ENCODE peak calls at places on chromosomes 4 and X, in four cellular contexts. I is uterus, O is gastrocnemius medialis, U is Peyer's patch. Y is an unnamed sample.

GRCh38 chrX:67555578-67556203 is 11.9 kb downstream of the AR start:
- DNase-seq in U (no peak), O (no peak), I (peak), Y (no peak)

GRCh38 chrX:27555514-27555913 is 34.6 kb upstream of the DCAF8L2 start:
- DNase-seq in I (no peak), U (no peak), O (no peak), Y (no peak)

GRCh38 chr4:186554485-186554884 is 882 bp downstream of the MTNR1A start:
- DNase-seq in I (no peak), U (no peak), O (no peak), Y (no peak)

GRCh38 chr4:76197001-76197743 is 16.5 kb downstream of the SCARB2 start:
- DNase-seq in U (no peak), I (no peak), O (no peak), Y (no peak)

GRCh38 chr4:138967313-138967712 is 48.3 kb upstream of the NOCT start:
- DNase-seq in U (no peak), O (no peak), I (no peak), Y (no peak)

GRCh38 chrX:43718546-43718945 is 62.4 kb downstream of the MAOA start:
- DNase-seq in I (no peak), U (no peak), O (no peak), Y (no peak)

GRCh38 chrX:39253551-39253950 is 452.3 kb downstream of the MID1IP1 start:
- DNase-seq in O (no peak), U (no peak), I (no peak), Y (no peak)

GRCh38 chrX:118872102-118872566 is 48.5 kb downstream of the ZCCHC12 start:
- DNase-seq in O (peak), U (no peak), I (no peak), Y (no peak)

GRCh38 chr4:20318899-20319291 is 67.2 kb downstream of the SLIT2 start:
- DNase-seq in O (no peak), I (no peak), U (no peak), Y (no peak)

GRCh38 chrX:54812306-54812705 is 4.8 kb downstream of the MAGED2 start:
- DNase-seq in O (no peak), I (no peak), U (no peak), Y (no peak)

GRCh38 chrX:54808109-54808604 is 612 bp downstream of the MAGED2 start:
- DNase-seq in I (peak), O (peak), U (peak), Y (no peak)

GRCh38 chrX:54810532-54810931 is 3.0 kb downstream of the MAGED2 start:
- DNase-seq in U (no peak), I (no peak), O (no peak), Y (no peak)

GRCh38 chrX:54808605-54809483 is 1.3 kb downstream of the MAGED2 start:
- DNase-seq in O (peak), I (peak), U (peak), Y (peak)

GRCh38 chrX:54811301-54811885 is 3.8 kb downstream of the MAGED2 start:
- DNase-seq in I (no peak), O (no peak), U (no peak), Y (no peak)
- H3K4me3 ChIP-seq in I (no peak), O (no peak), U (no peak), Y (no peak)

GRCh38 chrX:50448565-50448964 is 22.1 kb downstream of the DGKK start:
- DNase-seq in U (no peak), O (no peak), I (no peak), Y (no peak)
- H3K4me3 ChIP-seq in U (no peak), O (no peak), I (no peak), Y (no peak)

DNA sequence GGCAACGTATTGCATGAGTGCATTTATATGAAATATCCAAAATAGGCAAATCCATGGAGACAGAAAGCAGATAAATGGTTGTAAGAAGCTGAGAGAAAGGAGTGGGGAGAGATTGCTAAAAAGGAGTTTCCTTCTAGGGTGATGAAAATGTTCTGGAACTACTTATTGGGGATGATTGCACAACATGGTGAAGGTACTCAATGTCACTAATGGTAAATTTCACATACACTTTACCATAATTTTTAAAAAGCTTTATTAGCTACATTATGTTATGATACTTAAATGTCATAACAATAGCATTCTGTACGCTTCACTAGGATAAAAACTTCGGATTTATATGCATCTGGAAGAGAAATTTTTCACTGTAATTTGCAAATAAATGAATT is 56.7 kb upstream of the WDR19 start:
- DNase-seq in I (no peak), U (no peak), O (no peak), Y (no peak)
- H3K4me3 ChIP-seq in I (no peak), U (no peak), O (no peak), Y (no peak)

DNA sequence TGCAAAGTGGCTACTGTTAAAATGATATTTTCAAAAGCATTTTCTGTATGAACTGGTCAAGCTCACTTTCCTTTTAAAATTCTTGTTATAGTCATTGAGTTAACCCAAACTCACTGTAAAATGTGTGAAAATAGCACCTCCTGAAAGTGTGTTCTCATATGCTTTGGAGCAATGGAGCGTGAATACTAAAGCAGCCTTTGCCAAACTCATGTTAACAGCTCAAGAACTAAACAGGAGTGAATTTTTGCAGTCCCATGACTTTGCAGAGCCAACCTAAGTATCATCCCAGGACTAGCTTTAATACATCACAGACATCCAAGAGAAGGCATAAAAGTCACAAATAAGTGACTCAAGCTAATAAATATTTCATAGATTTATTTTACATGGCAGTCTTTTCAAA is 2.3 kb downstream of the AMMECR1 start:
- DNase-seq in I (no peak), U (no peak), O (no peak), Y (no peak)
- H3K4me3 ChIP-seq in I (no peak), U (no peak), O (no peak), Y (no peak)

DNA sequence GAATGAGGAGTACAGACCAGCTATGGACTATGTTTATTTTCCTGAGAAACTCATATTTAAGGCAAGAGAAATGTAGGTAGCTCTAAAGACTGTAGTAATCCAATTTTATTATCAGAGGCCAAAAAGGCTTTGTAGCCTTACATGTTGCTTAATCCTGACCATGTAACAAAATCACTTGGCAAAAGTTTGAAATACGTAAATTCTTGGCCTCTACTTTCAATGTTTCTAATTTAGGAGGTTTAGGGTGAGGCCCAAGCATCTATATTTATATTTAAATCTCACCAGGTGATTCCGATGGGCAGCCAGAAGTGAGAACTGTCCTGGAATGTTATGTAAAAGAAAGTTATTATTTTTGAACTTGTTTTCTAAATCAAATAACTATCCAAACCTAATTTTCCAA is 289.7 kb downstream of the IL1RAPL1 start:
- DNase-seq in O (no peak), U (no peak), I (no peak), Y (no peak)
- H3K4me3 ChIP-seq in O (no peak), U (no peak), I (no peak), Y (no peak)

DNA sequence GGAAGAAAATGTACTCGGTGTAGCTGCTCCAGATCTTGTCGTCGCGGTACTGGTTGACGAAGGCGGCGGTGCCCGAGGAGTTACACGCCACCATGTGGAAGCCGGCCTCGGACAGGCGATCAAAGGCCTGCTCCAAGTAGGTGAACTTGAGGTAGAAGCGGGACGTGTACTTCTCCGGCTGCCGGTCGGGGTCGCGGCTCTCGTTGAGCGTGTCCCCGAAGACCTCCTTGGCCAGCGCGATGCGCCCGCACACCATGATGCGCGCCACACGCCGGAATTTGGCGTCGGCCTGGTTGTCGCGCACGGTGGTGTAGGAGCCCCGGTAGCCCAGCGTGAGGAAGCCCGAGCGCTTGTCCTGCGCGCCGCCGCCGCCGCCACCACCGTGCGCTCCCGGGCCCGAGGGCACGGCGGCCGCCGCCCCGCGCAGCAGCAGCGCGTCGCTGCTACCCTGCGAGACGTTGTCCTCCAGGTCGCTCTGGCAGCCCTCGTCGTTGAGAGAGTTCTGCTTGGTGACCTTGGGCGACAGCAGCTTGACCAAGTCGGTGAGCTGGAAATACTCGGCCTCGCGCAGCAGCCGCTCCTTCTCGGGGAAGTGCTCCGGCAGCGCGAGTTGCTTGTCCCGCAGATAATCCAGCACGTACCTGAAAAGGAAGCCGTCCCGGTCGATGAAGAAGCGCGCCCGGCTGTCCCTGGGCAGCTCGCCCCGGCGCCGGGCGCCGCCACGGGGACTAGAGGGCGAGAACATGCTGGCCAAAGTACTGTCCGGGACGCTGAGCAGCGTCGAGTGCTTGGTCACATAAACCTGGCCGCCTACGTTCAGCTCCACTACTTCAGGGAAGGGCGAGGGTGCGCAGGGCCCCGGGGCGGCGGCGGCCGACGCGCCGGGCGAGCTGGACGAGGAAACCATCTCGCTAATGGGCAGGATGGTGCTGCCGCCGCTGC is 775 bp downstream of the KCTD8 start:
- DNase-seq in I (peak), O (peak), U (peak), Y (no peak)
- H3K4me3 ChIP-seq in I (peak), O (peak), U (peak), Y (peak)

GRCh38 chr4:9782136-9782436 is 652 bp downstream of the DRD5 start:
- DNase-seq in O (no peak), U (no peak), I (no peak), Y (no peak)
- H3K4me3 ChIP-seq in O (no peak), U (no peak), I (no peak), Y (no peak)

DNA sequence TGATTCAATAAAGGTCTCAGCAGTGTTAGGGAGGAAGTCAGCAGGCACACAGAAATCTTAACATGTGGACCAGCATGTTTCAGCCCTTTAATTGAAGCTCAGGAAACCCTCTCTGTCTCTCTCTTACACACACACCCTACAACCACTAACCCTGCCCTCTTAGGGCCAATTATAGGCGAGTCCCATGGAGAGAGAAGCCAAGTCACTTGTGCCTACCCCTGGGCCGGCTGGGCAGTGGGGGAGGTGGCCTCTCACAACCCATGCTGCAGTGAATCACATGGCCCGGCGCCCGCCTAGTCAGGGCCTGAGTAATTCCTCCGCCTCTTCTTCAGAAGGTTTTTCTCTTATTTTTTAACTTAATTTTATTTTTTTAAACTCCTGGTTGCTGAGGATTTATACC is 3.7 kb downstream of the FGD1 start:
- DNase-seq in I (peak), O (no peak), U (no peak), Y (no peak)
- H3K4me3 ChIP-seq in I (no peak), O (no peak), U (no peak), Y (no peak)

GRCh38 chrX:47661539-47661938 is 2.6 kb upstream of the UXT start:
- DNase-seq in I (no peak), U (no peak), O (no peak), Y (no peak)

GRCh38 chrX:47658684-47659515 is at the start of gene UXT:
- DNase-seq in U (peak), O (peak), I (peak), Y (peak)

GRCh38 chrX:47662144-47662657 is 3.2 kb upstream of the UXT start:
- DNase-seq in O (no peak), U (no peak), I (no peak), Y (no peak)

DNA sequence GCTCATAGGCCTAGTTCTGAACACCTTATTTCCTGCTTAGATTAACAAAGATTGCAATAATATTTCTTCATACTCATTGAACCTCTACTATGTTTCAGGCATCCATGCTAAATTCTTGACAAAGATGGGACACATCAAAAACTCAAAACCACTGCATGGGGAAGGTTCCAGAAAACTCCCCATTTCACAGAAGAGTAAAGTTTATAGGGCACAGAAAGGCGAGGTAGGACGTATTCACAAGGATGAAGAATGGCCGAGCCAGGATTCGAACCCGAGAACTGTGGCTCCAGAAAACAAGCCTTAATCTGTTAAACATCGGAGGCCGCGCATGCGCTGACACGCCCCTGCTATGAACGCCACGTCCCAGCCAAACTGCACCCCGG is 688 bp downstream of the UXT start:
- DNase-seq in I (no peak), O (no peak), U (no peak), Y (no peak)
- H3K4me3 ChIP-seq in I (peak), O (peak), U (peak), Y (peak)

DNA sequence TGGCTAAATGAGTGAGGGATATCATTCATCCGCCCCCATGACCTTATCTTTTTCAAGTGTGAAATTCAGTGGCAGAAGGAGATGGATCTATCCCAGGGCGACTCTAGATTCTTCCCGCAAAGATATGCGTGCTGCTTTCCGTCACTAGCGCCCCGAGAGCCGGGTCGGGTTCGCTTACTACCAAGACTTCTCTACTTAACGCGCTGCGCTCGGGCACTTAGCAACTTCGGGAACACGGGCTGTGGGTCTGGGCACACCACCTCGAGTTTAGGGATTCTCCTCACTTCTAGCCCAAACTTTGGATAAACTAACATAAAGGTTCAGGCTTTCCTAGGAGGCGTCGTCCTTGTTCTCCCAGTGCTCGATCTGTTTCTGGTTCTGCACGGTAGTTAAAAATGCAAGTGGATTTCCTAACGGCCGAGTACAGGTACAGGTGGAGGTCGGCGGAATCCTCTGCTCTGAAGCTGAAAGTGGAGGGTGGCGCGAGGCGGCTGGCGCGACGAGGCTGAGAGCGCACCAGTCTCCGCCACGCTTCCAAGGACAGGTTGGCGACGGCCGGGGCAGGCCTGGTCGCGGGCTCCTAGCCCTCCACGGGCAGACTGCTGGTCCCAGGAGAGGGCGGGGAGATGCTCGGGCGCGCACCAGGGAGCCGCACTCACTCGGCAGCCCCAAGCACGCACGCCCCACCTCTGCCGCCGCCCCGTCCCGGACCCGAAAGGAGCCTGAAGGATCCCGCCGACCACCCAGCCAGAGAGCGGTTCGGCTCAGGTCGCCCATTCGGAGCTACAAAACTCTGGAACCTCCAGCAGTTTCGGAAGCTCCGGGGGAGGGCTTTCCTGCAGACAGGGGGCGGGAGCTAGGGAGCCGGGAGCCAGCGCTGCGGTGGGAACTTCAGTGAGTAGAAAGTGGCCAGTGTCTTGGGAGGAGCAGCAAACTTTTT is 100.8 kb upstream of the TENM3 start:
- DNase-seq in U (peak), I (peak), O (no peak), Y (no peak)
- H3K4me3 ChIP-seq in U (peak), I (peak), O (peak), Y (no peak)